ENCODE peak calls at places on chromosomes 2 and 18, in six cellular contexts. H is mesendoderm, V is mesenchymal stem cell, R is H1, W is neuronal stem cell, S is IMR-90. X is an unnamed sample.

GRCh38 chr2:6692819-6693218 is 172.9 kb downstream of the CMPK2 start:
- DNase-seq in H (no peak), V (no peak), R (no peak), W (no peak), S (no peak), X (no peak)

GRCh38 chr2:222300725-222301295 is 2.0 kb upstream of the PAX3 start:
- DNase-seq in H (peak), V (no peak), R (no peak), W (no peak), S (no peak), X (no peak)

GRCh38 chr2:180675170-180675569 is 305.2 kb upstream of the UBE2E3 start:
- DNase-seq in H (peak), V (no peak), R (no peak), W (no peak), S (no peak), X (no peak)

GRCh38 chr2:196961889-196962288 is 35.4 kb upstream of the PGAP1 start:
- DNase-seq in H (no peak), V (no peak), R (no peak), W (no peak), S (no peak), X (no peak)

GRCh38 chr18:74342416-74343043 is 26.9 kb downstream of the C18orf63 start:
- DNase-seq in H (peak), V (peak), R (no peak), W (peak), S (peak), X (peak)

GRCh38 chr2:44886409-44886808 is 55.1 kb upstream of the SIX3 start:
- DNase-seq in H (no peak), V (no peak), R (no peak), W (no peak), S (no peak), X (peak)

GRCh38 chr18:12403601-12404506 is 3.9 kb upstream of the PRELID3A start:
- DNase-seq in H (no peak), V (peak), R (no peak), W (no peak), S (peak), X (peak)

GRCh38 chr2:65530547-65531320 is 98.3 kb upstream of the SPRED2 start:
- DNase-seq in H (no peak), V (peak), R (no peak), W (no peak), S (peak), X (no peak)

GRCh38 chr18:1778496-1779178 is 792.7 kb downstream of the METTL4 start:
- DNase-seq in H (no peak), V (no peak), R (no peak), W (no peak), S (no peak), X (no peak)

GRCh38 chr2:55051026-55051866 is 995 bp upstream of the RTN4 start:
- DNase-seq in H (peak), V (peak), R (no peak), W (peak), S (peak), X (peak)

GRCh38 chr2:152647417-152648010 is 69.7 kb downstream of the PRPF40A start:
- DNase-seq in H (no peak), V (no peak), R (no peak), W (no peak), S (peak), X (no peak)

GRCh38 chr2:143745060-143745459 is 615.8 kb downstream of the ARHGAP15 start:
- DNase-seq in H (peak), V (no peak), R (no peak), W (no peak), S (no peak), X (no peak)

GRCh38 chr2:242085941-242086621 is 216.6 kb downstream of the RTP5 start:
- DNase-seq in H (no peak), V (peak), R (no peak), W (no peak), S (peak), X (peak)

GRCh38 chr2:70143314-70144150 is 47.3 kb downstream of the C2orf42 start:
- DNase-seq in H (peak), V (peak), R (no peak), W (no peak), S (peak), X (peak)

GRCh38 chr2:70142590-70143313 is 48.1 kb downstream of the C2orf42 start:
- DNase-seq in H (peak), V (peak), R (peak), W (peak), S (peak), X (peak)

GRCh38 chr2:70140978-70141753 is 49.7 kb downstream of the C2orf42 start:
- DNase-seq in H (peak), V (peak), R (peak), W (no peak), S (peak), X (peak)

GRCh38 chr2:70144443-70145167 is 46.2 kb downstream of the C2orf42 start:
- DNase-seq in H (no peak), V (no peak), R (no peak), W (no peak), S (no peak), X (no peak)

GRCh38 chr2:70141754-70142589 is 48.8 kb downstream of the C2orf42 start:
- DNase-seq in H (peak), V (peak), R (peak), W (peak), S (peak), X (peak)
- H2AK5ac ChIP-seq in H (peak), V (peak), R (peak), W (peak), S (peak), X (peak)

GRCh38 chr2:774436-774835 is 97.2 kb upstream of the TMEM18 start:
- DNase-seq in H (peak), V (no peak), R (peak), W (peak), S (no peak), X (no peak)

GRCh38 chr2:770776-771175 is 93.6 kb upstream of the TMEM18 start:
- DNase-seq in H (no peak), V (no peak), R (no peak), W (no peak), S (no peak), X (no peak)

GRCh38 chr2:771538-771937 is 94.3 kb upstream of the TMEM18 start:
- DNase-seq in H (no peak), V (no peak), R (no peak), W (no peak), S (no peak), X (no peak)

GRCh38 chr2:776038-776437 is 98.8 kb upstream of the TMEM18 start:
- DNase-seq in H (no peak), V (no peak), R (no peak), W (no peak), S (no peak), X (no peak)

GRCh38 chr2:773256-774160 is 96.3 kb upstream of the TMEM18 start:
- DNase-seq in H (no peak), V (no peak), R (no peak), W (no peak), S (no peak), X (no peak)
- H3K4ac ChIP-seq in H (no peak), V (no peak), R (peak), W (no peak), S (no peak), X (no peak)

GRCh38 chr18:67232406-67232805 is 284.1 kb downstream of the DSEL start:
- DNase-seq in H (peak), V (peak), R (no peak), W (no peak), S (peak), X (peak)
- H2AK5ac ChIP-seq in H (no peak), V (no peak), R (no peak), W (no peak), S (no peak), X (no peak)

GRCh38 chr2:112585873-112586477 is 1.6 kb downstream of the CHCHD5 start:
- DNase-seq in H (no peak), V (no peak), R (no peak), W (no peak), S (no peak), X (no peak)

GRCh38 chr2:112583497-112584133 is 794 bp upstream of the CHCHD5 start:
- DNase-seq in H (no peak), V (peak), R (no peak), W (no peak), S (no peak), X (peak)

GRCh38 chr2:112585400-112585799 is 991 bp downstream of the CHCHD5 start:
- DNase-seq in H (no peak), V (no peak), R (no peak), W (no peak), S (no peak), X (no peak)

GRCh38 chr2:112584891-112585250 is 462 bp downstream of the CHCHD5 start:
- DNase-seq in H (no peak), V (peak), R (no peak), W (no peak), S (no peak), X (no peak)

DNA sequence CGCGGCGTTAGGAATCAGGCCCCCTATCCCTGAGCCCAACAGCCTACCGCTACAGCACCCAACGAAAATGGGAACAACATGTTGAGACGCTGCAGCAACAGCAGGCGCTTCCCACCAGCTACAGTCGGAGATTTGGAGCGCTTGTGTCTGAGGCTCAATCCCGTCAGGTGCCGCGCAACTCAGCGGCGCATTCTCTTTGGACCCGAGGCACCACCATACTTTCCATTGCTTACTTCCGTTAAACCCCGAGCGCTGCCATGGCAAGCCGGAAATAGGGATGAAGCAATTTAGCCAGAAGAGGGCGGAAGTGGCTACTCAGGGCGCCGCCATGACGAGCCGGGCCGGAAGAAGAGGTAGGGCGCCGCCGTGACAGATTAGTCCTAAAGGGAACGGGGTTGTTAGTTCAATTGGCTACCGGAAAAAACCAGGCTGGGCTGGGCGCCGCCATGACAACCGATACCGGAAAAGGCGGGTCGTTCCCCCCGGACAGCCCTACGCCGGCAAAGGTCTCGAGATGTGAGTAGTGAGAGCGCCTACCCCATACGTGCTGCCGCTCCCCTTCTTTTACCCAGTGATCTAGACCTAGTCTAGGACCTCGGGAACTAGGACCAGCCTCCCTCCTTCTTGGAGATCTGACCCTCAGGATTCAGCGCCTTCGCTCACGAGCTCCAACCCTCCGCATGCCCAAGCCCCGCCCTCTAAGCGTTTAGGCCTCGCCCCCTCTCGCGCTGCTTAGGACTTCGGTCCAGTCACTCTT is at the start of gene CHCHD5:
- DNase-seq in H (peak), V (peak), R (peak), W (peak), S (peak), X (peak)
- H3K4ac ChIP-seq in H (peak), V (peak), R (peak), W (no peak), S (peak), X (peak)

GRCh38 chr2:195602687-195603086 is 54.3 kb upstream of the SLC39A10 start:
- DNase-seq in H (peak), V (no peak), R (no peak), W (no peak), S (no peak), X (no peak)
- H2AK5ac ChIP-seq in H (no peak), V (no peak), R (no peak), W (no peak), S (peak), X (no peak)

GRCh38 chr18:21612125-21613100 is at the start of gene SNRPD1:
- DNase-seq in H (peak), V (peak), R (peak), W (peak), S (peak), X (peak)
- H3K4ac ChIP-seq in H (peak), V (peak), R (peak), W (no peak), S (peak), X (peak)

GRCh38 chr2:26884486-26884885 is 36.6 kb downstream of the DPYSL5 start:
- DNase-seq in H (no peak), V (no peak), R (no peak), W (no peak), S (no peak), X (no peak)
- H2AK5ac ChIP-seq in H (no peak), V (no peak), R (no peak), W (no peak), S (no peak), X (no peak)

DNA sequence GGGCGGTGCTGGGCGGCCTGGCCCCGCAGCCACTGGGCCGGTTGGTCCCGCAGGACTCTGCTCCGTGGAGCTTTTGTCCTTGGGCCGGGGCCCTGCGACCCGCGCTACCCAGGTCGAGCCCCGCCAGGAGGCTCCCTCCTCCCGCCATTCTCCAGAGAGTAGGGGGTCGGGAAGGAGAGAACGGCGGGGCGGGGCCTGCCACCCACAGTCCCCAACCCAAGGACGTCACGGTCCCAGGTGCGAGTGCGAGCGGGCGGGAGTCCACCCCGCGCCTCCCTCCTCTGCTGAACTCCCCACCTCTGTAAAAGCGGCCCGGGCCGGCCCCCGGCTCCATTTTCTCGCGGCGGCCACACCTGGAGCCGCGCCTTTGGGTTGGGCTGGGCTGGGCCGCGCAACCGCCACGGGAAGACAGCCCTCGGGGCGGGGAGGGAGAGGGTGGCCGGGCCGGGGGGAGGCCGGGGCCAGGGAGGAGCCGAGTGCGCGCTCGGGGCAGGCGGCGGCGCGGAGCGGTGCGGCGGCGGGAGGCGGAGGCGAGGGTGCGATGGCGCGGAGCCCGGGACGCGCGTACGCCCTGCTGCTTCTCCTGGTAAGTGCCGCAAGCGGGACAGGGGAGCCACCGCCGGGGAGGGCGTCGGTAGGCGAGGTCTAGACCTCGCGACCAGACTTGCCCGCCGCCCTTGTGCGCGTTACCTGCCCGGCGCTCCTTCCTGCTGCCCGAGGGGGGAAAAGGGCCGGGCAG is at the start of gene DSG2:
- DNase-seq in H (peak), V (no peak), R (peak), W (peak), S (no peak), X (peak)
- H3K4ac ChIP-seq in H (peak), V (peak), R (no peak), W (peak), S (no peak), X (peak)

GRCh38 chr2:62465741-62466500 is 40.1 kb downstream of the TMEM17 start:
- DNase-seq in H (no peak), V (no peak), R (peak), W (no peak), S (no peak), X (no peak)
- H2AK5ac ChIP-seq in H (no peak), V (no peak), R (peak), W (no peak), S (no peak), X (no peak)